ENCODE peak calls at places on chromosomes 12 and 14, in ten cellular contexts. G, H, N, Q, A, J, M, B, W and Y are unnamed samples.

GRCh38 chr12:32292175-32292574 is 107.2 kb upstream of the FGD4 start:
- ATAC-seq in G (no peak), H (no peak), N (no peak), Q (no peak), A (no peak), J (no peak), M (no peak), B (no peak), W (no peak), Y (no peak)

GRCh38 chr12:28057856-28058615 is 85.5 kb upstream of the PTHLH start:
- ATAC-seq in G (no peak), H (no peak), N (no peak), Q (no peak), A (no peak), J (no peak), M (peak; percentile 83), B (peak; percentile 38), W (no peak), Y (peak; percentile 98)

GRCh38 chr14:72513994-72514659 is 379.8 kb downstream of the DPF3 start:
- ATAC-seq in G (no peak), H (no peak), N (no peak), Q (no peak), A (no peak), J (no peak), M (peak; percentile 57), B (no peak), W (no peak), Y (no peak)

GRCh38 chr14:34628681-34629135 is 1.2 kb downstream of the SNX6 start:
- ATAC-seq in G (no peak), H (peak; percentile 37), N (peak; percentile 55), Q (no peak), A (no peak), J (no peak), M (peak; percentile 9), B (no peak), W (peak; percentile 46), Y (no peak)

GRCh38 chr14:93150227-93151206 is 34.2 kb downstream of the MOAP1 start:
- ATAC-seq in G (no peak), H (peak; percentile 42), N (peak; percentile 41), Q (peak; percentile 50), A (no peak), J (no peak), M (peak; percentile 42), B (peak; percentile 27), W (peak; percentile 37), Y (peak; percentile 74)

GRCh38 chr14:103404920-103405319 is 19.7 kb downstream of the MARK3 start:
- ATAC-seq in G (no peak), H (peak; percentile 93), N (peak; percentile 87), Q (peak; percentile 90), A (no peak), J (peak; percentile 81), M (no peak), B (no peak), W (peak; percentile 85), Y (no peak)

GRCh38 chr12:13536219-13536910 is 339.8 kb downstream of the EMP1 start:
- ATAC-seq in G (no peak), H (no peak), N (no peak), Q (no peak), A (peak; percentile 46), J (no peak), M (no peak), B (peak; percentile 60), W (no peak), Y (peak; percentile 73)

GRCh38 chr14:66530526-66530925 is 22.6 kb downstream of the GPHN start:
- ATAC-seq in G (no peak), H (no peak), N (no peak), Q (no peak), A (no peak), J (no peak), M (peak; percentile 29), B (no peak), W (no peak), Y (peak; percentile 70)

GRCh38 chr14:97703006-97703760 is 906.0 kb downstream of the VRK1 start:
- ATAC-seq in G (peak; percentile 69), H (no peak), N (no peak), Q (no peak), A (peak; percentile 25), J (peak; percentile 19), M (peak; percentile 18), B (peak; percentile 62), W (no peak), Y (no peak)

GRCh38 chr14:34365309-34365915 is 96.6 kb downstream of the SPTSSA start:
- ATAC-seq in G (no peak), H (no peak), N (no peak), Q (no peak), A (no peak), J (no peak), M (no peak), B (no peak), W (no peak), Y (no peak)

GRCh38 chr12:69046372-69046771 is 113.4 kb upstream of the CPM start:
- ATAC-seq in G (no peak), H (no peak), N (no peak), Q (no peak), A (no peak), J (no peak), M (no peak), B (no peak), W (no peak), Y (no peak)

GRCh38 chr14:88904206-88904647 is 79.8 kb downstream of the TTC8 start:
- ATAC-seq in G (no peak), H (no peak), N (no peak), Q (no peak), A (no peak), J (no peak), M (no peak), B (no peak), W (no peak), Y (no peak)

GRCh38 chr12:52452101-52452500 is at the start of gene KRT6B:
- ATAC-seq in G (no peak), H (no peak), N (no peak), Q (no peak), A (no peak), J (no peak), M (no peak), B (no peak), W (no peak), Y (peak; percentile 86)

GRCh38 chr12:96570579-96570978 is 81.2 kb downstream of the CFAP54 start:
- ATAC-seq in G (no peak), H (no peak), N (no peak), Q (no peak), A (no peak), J (no peak), M (no peak), B (peak; percentile 55), W (no peak), Y (no peak)

GRCh38 chr12:25317553-25317952 is 66.8 kb upstream of the KRAS start:
- ATAC-seq in G (no peak), H (no peak), N (no peak), Q (no peak), A (no peak), J (no peak), M (no peak), B (no peak), W (no peak), Y (no peak)

GRCh38 chr14:99360774-99361595 is 89.0 kb upstream of the BCL11B start:
- ATAC-seq in G (no peak), H (no peak), N (no peak), Q (no peak), A (no peak), J (no peak), M (no peak), B (no peak), W (no peak), Y (no peak)

GRCh38 chr14:93797071-93797470 is 8.8 kb upstream of the PRIMA1 start:
- ATAC-seq in G (no peak), H (no peak), N (no peak), Q (no peak), A (no peak), J (no peak), M (no peak), B (no peak), W (no peak), Y (no peak)

GRCh38 chr14:77988966-77989365 is 181.2 kb upstream of the NRXN3 start:
- ATAC-seq in G (no peak), H (peak; percentile 76), N (peak; percentile 90), Q (peak; percentile 73), A (no peak), J (peak; percentile 74), M (no peak), B (no peak), W (peak; percentile 80), Y (peak; percentile 36)

GRCh38 chr12:108120863-108121165 is 8.3 kb upstream of the WSCD2 start:
- ATAC-seq in G (no peak), H (no peak), N (no peak), Q (no peak), A (no peak), J (no peak), M (no peak), B (no peak), W (no peak), Y (no peak)

GRCh38 chr14:103820382-103820781 is 27.0 kb downstream of the PPP1R13B start:
- ATAC-seq in G (no peak), H (no peak), N (peak; percentile 9), Q (no peak), A (no peak), J (no peak), M (no peak), B (no peak), W (no peak), Y (no peak)

GRCh38 chr12:28574746-28575592 is 384.7 kb downstream of the CCDC91 start:
- ATAC-seq in G (no peak), H (peak; percentile 98), N (peak; percentile 93), Q (no peak), A (no peak), J (no peak), M (no peak), B (no peak), W (peak; percentile 79), Y (no peak)

GRCh38 chr12:1213205-1213604 is 222.2 kb downstream of the ERC1 start:
- ATAC-seq in G (no peak), H (no peak), N (no peak), Q (no peak), A (no peak), J (no peak), M (no peak), B (no peak), W (no peak), Y (no peak)

GRCh38 chr12:78951746-78952532 is 87.4 kb downstream of the SYT1 start:
- ATAC-seq in G (no peak), H (no peak), N (no peak), Q (no peak), A (no peak), J (no peak), M (peak; percentile 62), B (no peak), W (no peak), Y (no peak)

GRCh38 chr12:85076688-85077430 is 40.7 kb downstream of the LRRIQ1 start:
- ATAC-seq in G (no peak), H (no peak), N (no peak), Q (peak; percentile 74), A (no peak), J (peak; percentile 34), M (peak; percentile 100), B (no peak), W (no peak), Y (peak; percentile 91)

GRCh38 chr12:7571253-7571652 is 67.7 kb upstream of the CD163 start:
- ATAC-seq in G (no peak), H (peak; percentile 81), N (peak; percentile 87), Q (peak; percentile 46), A (no peak), J (peak; percentile 38), M (no peak), B (no peak), W (peak; percentile 89), Y (no peak)

GRCh38 chr12:99201906-99202645 is 445.5 kb upstream of the GARIN6 start:
- ATAC-seq in G (no peak), H (no peak), N (no peak), Q (no peak), A (no peak), J (no peak), M (no peak), B (no peak), W (no peak), Y (no peak)

GRCh38 chr12:2403221-2403976 is 350.6 kb downstream of the CACNA1C start:
- ATAC-seq in G (no peak), H (no peak), N (no peak), Q (no peak), A (no peak), J (peak; percentile 21), M (no peak), B (no peak), W (no peak), Y (no peak)